ENCODE peak calls at places on chromosomes 4 and X, in six cellular contexts. Y is cardiac fibroblast, G is LNCaP clone FGC, X is retinal pigment epithelial cell, C is mesothelial cell of epicardium, E is tibial nerve. Z is an unnamed sample.

GRCh38 chr4:185261971-185262370 is 52.6 kb downstream of the SNX25 start:
- DNase-seq in E (no peak), Y (no peak), C (no peak), G (no peak), X (no peak), Z (no peak)

GRCh38 chrX:133965321-133965720 is 20.1 kb downstream of the GPC3 start:
- DNase-seq in Y (no peak), C (no peak), E (no peak), G (no peak), X (no peak), Z (no peak)

GRCh38 chr4:10893417-10893816 is 208.8 kb upstream of the CLNK start:
- DNase-seq in C (no peak), G (no peak), Y (no peak), E (no peak), X (no peak), Z (no peak)

GRCh38 chrX:68894142-68894512 is 65.3 kb downstream of the EFNB1 start:
- DNase-seq in C (no peak), X (no peak), E (no peak), Y (no peak), G (no peak), Z (no peak)

GRCh38 chr4:8652181-8653078 is 59.9 kb downstream of the CPZ start:
- DNase-seq in C (peak), G (no peak), E (no peak), X (no peak), Y (no peak), Z (no peak)

GRCh38 chr4:184782731-184783472 is 42.9 kb downstream of the ACSL1 start:
- DNase-seq in G (no peak), Y (no peak), X (no peak), E (no peak), C (no peak), Z (peak)

GRCh38 chrX:119885554-119886428 is 9.9 kb upstream of the AKAP14 start:
- DNase-seq in X (no peak), G (no peak), Y (peak), C (no peak), E (no peak), Z (no peak)

GRCh38 chrX:1576201-1577101 is 15.0 kb upstream of the AKAP17A start:
- DNase-seq in E (no peak), C (no peak), Y (no peak), G (no peak), X (no peak), Z (no peak)

GRCh38 chr4:16775411-16776154 is 122.9 kb downstream of the LDB2 start:
- DNase-seq in C (no peak), E (no peak), X (no peak), G (no peak), Y (no peak), Z (no peak)

GRCh38 chr4:73435984-73436383 is at the start of gene AFP:
- DNase-seq in Y (no peak), G (no peak), C (no peak), E (no peak), X (no peak), Z (no peak)

GRCh38 chr4:8289956-8290700 is 20.6 kb downstream of the HTRA3 start:
- DNase-seq in C (no peak), E (no peak), G (no peak), Y (no peak), X (no peak), Z (no peak)

GRCh38 chr4:78584863-78585576 is 33.5 kb downstream of the ANXA3 start:
- DNase-seq in E (no peak), C (no peak), X (no peak), Y (peak), G (no peak), Z (no peak)

GRCh38 chr4:48331577-48332340 is 9.6 kb upstream of the SLAIN2 start:
- DNase-seq in C (no peak), G (no peak), E (no peak), X (no peak), Y (peak), Z (no peak)

GRCh38 chr4:154004859-154005520 is 216.1 kb upstream of the SFRP2 start:
- DNase-seq in C (no peak), E (no peak), Y (peak), G (no peak), X (peak), Z (no peak)

GRCh38 chr4:99615210-99615834 is 40.7 kb downstream of the MTTP start:
- DNase-seq in G (no peak), E (no peak), X (peak), C (no peak), Y (no peak), Z (no peak)
- TF ChIP-seq CTCF in G (no peak), E (no peak), X (peak), C (no peak), Y (no peak), Z (no peak)

GRCh38 chr4:81214144-81214517 is 891 bp downstream of the PRKG2 start:
- DNase-seq in Y (no peak), G (no peak), X (no peak), C (no peak), E (no peak), Z (no peak)

GRCh38 chr4:81214518-81215218 is 354 bp downstream of the PRKG2 start:
- DNase-seq in G (no peak), C (no peak), X (no peak), E (no peak), Y (peak), Z (no peak)

GRCh38 chr4:81217794-81218193 is 2.8 kb upstream of the PRKG2 start:
- DNase-seq in C (no peak), X (no peak), G (no peak), E (no peak), Y (no peak), Z (no peak)

GRCh38 chr4:81215219-81215892 is at the start of gene PRKG2:
- DNase-seq in X (no peak), Y (peak), C (no peak), G (no peak), E (no peak), Z (no peak)

GRCh38 chr4:81215936-81216335 is 914 bp upstream of the PRKG2 start:
- DNase-seq in C (no peak), E (no peak), X (no peak), G (no peak), Y (peak), Z (no peak)
- TF ChIP-seq CTCF in C (no peak), E (no peak), X (peak), G (peak), Y (no peak), Z (no peak)

DNA sequence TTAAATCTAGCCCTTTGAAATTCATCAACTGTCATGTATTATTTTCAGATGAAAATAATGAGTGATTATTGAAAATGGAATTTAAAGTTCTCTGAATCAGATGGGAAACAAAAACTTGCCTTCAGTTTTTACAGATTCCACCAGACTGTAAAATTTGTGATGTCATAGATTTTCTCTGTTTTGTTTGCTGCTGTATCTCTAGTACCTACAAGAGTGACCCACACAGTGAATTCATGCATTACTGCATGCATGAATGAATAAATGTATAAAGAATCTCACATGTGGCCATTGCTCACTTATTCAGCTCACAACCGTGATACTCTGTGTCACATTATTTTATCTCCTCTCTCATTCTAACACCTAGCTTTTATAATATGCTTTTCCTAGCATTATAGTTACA is 532.2 kb upstream of the AGA start:
- DNase-seq in E (no peak), Y (no peak), X (peak), C (no peak), G (no peak), Z (no peak)
- TF ChIP-seq CTCF in E (no peak), Y (no peak), X (no peak), C (no peak), G (no peak), Z (no peak)

GRCh38 chr4:18071894-18072293 is 50.3 kb upstream of the LCORL start:
- DNase-seq in E (no peak), X (no peak), Y (no peak), C (no peak), G (no peak), Z (no peak)

GRCh38 chr4:18081708-18082107 is 60.2 kb upstream of the LCORL start:
- DNase-seq in E (no peak), X (no peak), G (no peak), Y (no peak), C (no peak), Z (no peak)

GRCh38 chr4:18077808-18078207 is 56.3 kb upstream of the LCORL start:
- DNase-seq in X (no peak), G (no peak), E (no peak), C (no peak), Y (no peak), Z (no peak)

GRCh38 chr4:18075823-18076433 is 54.4 kb upstream of the LCORL start:
- DNase-seq in X (no peak), E (no peak), G (peak), Y (no peak), C (no peak), Z (no peak)
- TF ChIP-seq CTCF in X (peak), E (peak), G (peak), Y (peak), C (no peak), Z (no peak)

GRCh38 chr4:118290951-118291350 is 61.9 kb downstream of the PRSS12 start:
- DNase-seq in E (no peak), X (no peak), C (no peak), Y (no peak), G (no peak), Z (no peak)
- TF ChIP-seq CTCF in E (no peak), X (no peak), C (no peak), Y (no peak), G (no peak), Z (no peak)

GRCh38 chrX:131262738-131263679 is 26.1 kb downstream of the IGSF1 start:
- DNase-seq in E (no peak), Y (no peak), X (no peak), G (peak), C (no peak), Z (no peak)

GRCh38 chrX:131262200-131262599 is 26.9 kb downstream of the IGSF1 start:
- DNase-seq in E (no peak), X (no peak), G (no peak), Y (no peak), C (no peak), Z (no peak)

GRCh38 chrX:131264665-131265064 is 24.4 kb downstream of the IGSF1 start:
- DNase-seq in G (no peak), E (no peak), X (no peak), Y (no peak), C (no peak), Z (no peak)

DNA sequence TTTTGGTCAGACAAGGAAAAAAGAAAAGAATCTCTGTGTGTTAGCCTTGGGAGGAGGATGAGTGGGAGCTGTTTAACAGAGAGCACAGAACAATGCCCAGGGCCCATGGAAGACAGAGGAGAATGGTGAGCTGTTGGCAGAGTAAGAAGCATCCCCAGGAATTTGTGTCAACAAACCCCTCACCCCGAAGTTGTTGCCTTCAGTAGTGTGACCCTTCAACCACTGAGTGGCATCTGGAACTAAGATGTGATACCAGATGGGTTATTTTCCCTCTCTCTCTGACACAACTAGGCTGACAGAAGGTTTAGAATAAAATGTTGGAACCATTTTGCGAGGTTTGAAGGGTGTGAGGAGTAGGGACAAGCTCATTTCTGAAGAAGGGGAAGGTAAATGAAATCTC is 25.1 kb downstream of the IGSF1 start:
- DNase-seq in X (no peak), C (no peak), Y (no peak), E (no peak), G (no peak), Z (no peak)
- TF ChIP-seq CTCF in X (no peak), C (no peak), Y (no peak), E (no peak), G (no peak), Z (no peak)

GRCh38 chr4:143396695-143397094 is 60.0 kb downstream of the GAB1 start:
- DNase-seq in X (no peak), C (no peak), E (no peak), G (no peak), Y (no peak), Z (no peak)
- TF ChIP-seq CTCF in X (peak), C (no peak), E (no peak), G (no peak), Y (peak), Z (no peak)

DNA sequence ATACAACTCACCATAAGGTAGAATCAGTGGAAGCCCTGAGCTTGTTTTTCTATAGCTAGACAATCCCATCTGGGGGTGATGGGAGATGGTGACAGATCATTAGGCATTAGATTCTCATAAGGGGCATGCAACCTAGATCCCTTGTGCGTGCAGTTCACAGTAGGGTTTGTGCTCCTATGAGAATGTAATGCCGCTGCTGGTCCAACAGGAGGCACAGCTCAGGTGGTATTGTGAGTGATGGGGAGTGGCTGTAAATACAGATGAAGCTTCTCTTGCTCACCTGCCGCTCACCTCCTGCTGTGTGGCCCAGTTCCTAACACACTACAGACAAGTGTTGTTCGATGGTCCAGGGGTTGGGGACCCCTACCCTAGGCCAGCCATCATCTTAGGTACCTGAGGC is 5.9 kb upstream of the GATB start:
- DNase-seq in G (no peak), E (no peak), Y (no peak), C (no peak), X (no peak), Z (no peak)
- TF ChIP-seq CTCF in G (peak), E (no peak), Y (no peak), C (no peak), X (peak), Z (no peak)

DNA sequence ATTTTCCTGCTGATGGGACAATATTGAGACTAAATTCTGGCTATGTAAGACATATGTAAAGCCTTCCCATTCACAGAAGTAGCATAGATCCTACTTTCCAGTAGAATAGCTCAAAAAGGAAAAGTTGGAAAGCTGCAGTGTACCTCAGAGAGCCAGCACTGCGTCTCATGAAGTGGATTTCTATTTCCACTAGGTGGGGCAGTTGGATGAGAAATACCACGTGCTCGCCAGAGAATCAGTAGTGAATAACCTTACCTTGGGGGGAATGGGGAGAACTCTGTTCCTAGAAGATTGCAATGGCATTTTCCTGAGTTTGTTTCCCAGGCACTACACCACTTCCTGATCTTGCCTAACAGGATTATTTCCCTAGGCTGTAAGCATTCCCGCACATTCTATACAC is 907.1 kb downstream of the FSTL5 start:
- DNase-seq in Y (no peak), X (no peak), G (no peak), E (no peak), C (no peak), Z (no peak)
- TF ChIP-seq CTCF in Y (no peak), X (peak), G (peak), E (no peak), C (no peak), Z (no peak)

GRCh38 chrX:83469551-83469950 is 38.5 kb upstream of the POU3F4 start:
- DNase-seq in C (no peak), Y (no peak), E (no peak), X (no peak), G (no peak), Z (no peak)
- TF ChIP-seq CTCF in C (peak), Y (no peak), E (no peak), X (peak), G (peak), Z (no peak)